ENCODE peak calls at places on chromosomes 4 and X, in ten cellular contexts. Y is OCI-LY7, E is NB4, H is endothelial cell, J is tibial artery, T is adrenal gland, L is ovary, F is H9, O is pancreas, C is sigmoid colon. M is an unnamed sample.

GRCh38 chr4:17324431-17324830 is 187.5 kb downstream of the QDPR start:
- DNase-seq in Y (peak; percentile 69), E (peak; percentile 68), H (peak; percentile 50), J (no peak), T (peak; percentile 41), L (peak; percentile 35), F (peak; percentile 40), O (no peak), C (no peak), M (peak; percentile 21)

GRCh38 chr4:39335566-39335965 is 30.6 kb downstream of the RFC1 start:
- DNase-seq in Y (no peak), E (peak; percentile 60), H (no peak), J (no peak), T (no peak), L (no peak), F (no peak), O (no peak), C (no peak), M (no peak)

GRCh38 chr4:42594880-42595279 is 62.0 kb downstream of the ATP8A1 start:
- DNase-seq in Y (no peak), E (no peak), H (no peak), J (no peak), T (no peak), L (no peak), F (no peak), O (no peak), C (no peak), M (no peak)

GRCh38 chrX:155263854-155264628 is at the start of gene RAB39B:
- DNase-seq in Y (peak; percentile 76), E (peak; percentile 14), H (peak; percentile 34), J (peak; percentile 43), T (peak; percentile 50), L (peak; percentile 42), F (peak; percentile 78), O (peak; percentile 45), C (peak; percentile 68), M (peak; percentile 64)

GRCh38 chr4:14783011-14783877 is 219.0 kb upstream of the CPEB2 start:
- DNase-seq in Y (no peak), E (no peak), H (no peak), J (no peak), T (no peak), L (no peak), F (no peak), O (no peak), C (no peak), M (peak; percentile 17)

GRCh38 chrX:124605518-124605917 is 259.2 kb downstream of the SH2D1A start:
- DNase-seq in Y (no peak), E (no peak), H (no peak), J (no peak), T (no peak), L (no peak), F (no peak), O (no peak), C (no peak), M (no peak)

GRCh38 chrX:102560423-102561068 is 38.8 kb upstream of the ARMCX5 start:
- DNase-seq in Y (no peak), E (no peak), H (no peak), J (no peak), T (no peak), L (no peak), F (no peak), O (no peak), C (no peak), M (no peak)

GRCh38 chrX:40095588-40096394 is 2.0 kb downstream of the BCOR start:
- DNase-seq in Y (peak; percentile 65), E (peak; percentile 90), H (no peak), J (no peak), T (no peak), L (no peak), F (peak; percentile 38), O (no peak), C (no peak), M (no peak)

GRCh38 chr4:69718376-69719293 is 41.8 kb downstream of the SULT1B1 start:
- DNase-seq in Y (no peak), E (peak; percentile 7), H (no peak), J (no peak), T (no peak), L (no peak), F (no peak), O (no peak), C (no peak), M (no peak)

GRCh38 chrX:51893931-51894696 is 691 bp downstream of the MAGED1 start:
- DNase-seq in Y (peak; percentile 10), E (peak; percentile 9), H (peak; percentile 5), J (peak; percentile 65), T (peak; percentile 34), L (peak; percentile 71), F (no peak), O (peak; percentile 37), C (peak; percentile 69), M (peak; percentile 4)

GRCh38 chr4:39319678-39320077 is 46.5 kb downstream of the RFC1 start:
- DNase-seq in Y (no peak), E (peak; percentile 20), H (no peak), J (no peak), T (no peak), L (no peak), F (no peak), O (no peak), C (no peak), M (no peak)

GRCh38 chr4:7598939-7599790 is 164.4 kb upstream of the PSAPL1 start:
- DNase-seq in Y (no peak), E (no peak), H (no peak), J (no peak), T (no peak), L (no peak), F (no peak), O (no peak), C (no peak), M (no peak)

DNA sequence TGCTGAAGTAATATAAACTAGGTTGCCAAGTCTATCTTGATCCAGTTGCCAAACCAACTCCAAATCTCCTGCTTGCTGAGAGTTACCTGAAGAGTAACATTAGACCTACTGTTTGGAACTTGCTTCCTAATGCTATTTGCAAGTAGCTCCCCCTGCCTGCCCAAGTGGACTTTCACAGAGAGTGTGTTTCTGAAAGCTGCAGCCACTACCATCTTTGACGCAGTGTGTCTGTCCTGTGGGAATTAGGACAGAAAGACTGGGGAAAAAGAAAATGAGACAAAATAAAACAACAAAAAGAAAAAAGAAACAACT is 195.0 kb upstream of the HS3ST1 start:
- DNase-seq in Y (no peak), E (peak; percentile 21), H (peak; percentile 5), J (no peak), T (peak; percentile 20), L (no peak), F (peak; percentile 42), O (peak; percentile 17), C (no peak), M (peak; percentile 2)
- TF ChIP-seq CTCF in Y (peak; percentile 32), E (peak; percentile 24), H (no peak), J (no peak), T (peak; percentile 33), L (no peak), F (peak; percentile 66), O (no peak), C (peak; percentile 14), M (peak; percentile 32)

GRCh38 chr4:179151770-179152169 is 1709.5 kb upstream of the AGA start:
- DNase-seq in Y (no peak), E (no peak), H (no peak), J (no peak), T (no peak), L (no peak), F (no peak), O (no peak), C (no peak), M (no peak)

DNA sequence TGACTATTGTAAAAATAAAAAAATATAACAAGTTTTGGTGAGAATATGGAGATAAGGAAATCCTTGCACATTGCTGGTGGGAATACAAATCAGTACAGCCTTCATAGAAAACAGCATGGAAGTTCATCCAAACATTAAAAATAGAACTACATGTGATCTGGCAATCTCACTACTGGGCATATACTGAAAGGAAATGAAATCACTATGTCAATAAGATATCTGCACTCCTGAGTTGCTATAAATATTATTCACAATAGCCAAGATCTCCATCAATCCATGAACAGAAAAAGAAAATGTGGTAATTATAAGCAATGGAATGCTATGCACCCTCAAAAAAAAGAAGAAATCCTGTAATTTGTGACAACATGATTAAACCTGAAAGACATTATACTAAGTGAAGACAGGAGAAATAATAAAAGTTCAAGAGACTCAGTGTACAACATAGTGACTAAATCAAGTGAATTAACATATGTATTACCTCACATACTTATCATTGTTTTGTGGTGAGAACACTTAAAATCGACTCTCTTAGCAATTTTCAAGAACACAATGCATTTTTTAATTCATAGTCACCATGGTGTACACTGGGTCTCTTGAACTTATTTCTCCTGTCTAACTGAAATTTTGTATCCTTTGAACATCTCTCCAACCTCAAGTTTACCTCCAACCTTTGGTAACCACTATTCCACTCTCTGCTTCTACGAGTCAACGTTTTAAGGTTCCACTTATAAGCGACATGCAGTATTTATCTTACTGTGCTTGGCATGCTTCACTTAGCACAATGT is 1703.7 kb upstream of the AGA start:
- DNase-seq in Y (no peak), E (no peak), H (no peak), J (no peak), T (no peak), L (no peak), F (no peak), O (no peak), C (no peak), M (no peak)
- TF ChIP-seq CTCF in Y (no peak), E (no peak), H (no peak), J (no peak), T (no peak), L (no peak), F (no peak), O (no peak), C (no peak), M (no peak)

GRCh38 chr4:55445921-55446577 is 50.3 kb downstream of the TMEM165 start:
- DNase-seq in Y (no peak), E (no peak), H (no peak), J (no peak), T (no peak), L (no peak), F (no peak), O (no peak), C (no peak), M (no peak)

GRCh38 chr4:55446578-55446922 is 50.8 kb downstream of the TMEM165 start:
- DNase-seq in Y (no peak), E (no peak), H (no peak), J (no peak), T (no peak), L (no peak), F (no peak), O (no peak), C (no peak), M (no peak)

GRCh38 chr4:55447108-55447708 is 51.5 kb downstream of the TMEM165 start:
- DNase-seq in Y (no peak), E (peak; percentile 46), H (no peak), J (no peak), T (no peak), L (no peak), F (no peak), O (no peak), C (no peak), M (no peak)

GRCh38 chr4:55442541-55442940 is 46.8 kb downstream of the TMEM165 start:
- DNase-seq in Y (no peak), E (no peak), H (no peak), J (no peak), T (no peak), L (no peak), F (no peak), O (no peak), C (no peak), M (no peak)

GRCh38 chr4:55444822-55445221 is 49.1 kb downstream of the TMEM165 start:
- DNase-seq in Y (no peak), E (peak; percentile 31), H (no peak), J (no peak), T (no peak), L (no peak), F (no peak), O (peak; percentile 24), C (no peak), M (no peak)
- TF ChIP-seq CTCF in Y (peak; percentile 23), E (no peak), H (no peak), J (peak; percentile 11), T (no peak), L (no peak), F (peak; percentile 46), O (no peak), C (no peak), M (peak; percentile 37)

GRCh38 chrX:139126493-139126892 is 404.0 kb upstream of the F9 start:
- DNase-seq in Y (peak; percentile 46), E (peak; percentile 49), H (peak; percentile 36), J (no peak), T (no peak), L (no peak), F (peak; percentile 62), O (peak; percentile 16), C (no peak), M (peak; percentile 4)
- TF ChIP-seq CTCF in Y (peak; percentile 72), E (peak; percentile 48), H (peak; percentile 43), J (no peak), T (peak; percentile 32), L (no peak), F (peak; percentile 95), O (peak; percentile 40), C (no peak), M (peak; percentile 61)

M was measured in GM13977.